ENCODE peak calls at places on chromosomes 2 and 18, in seven cellular contexts. P, J, O, E, V, M and K are unnamed samples. For H3K4me1, the result is how much of the 10 kb centered on the place peaks cover.

GRCh38 chr2:240349133-240350005 is 86.1 kb upstream of the GPC1 start:
- DNase-seq in P (no peak), J (no peak), O (no peak), E (peak), V (no peak), M (no peak), K (no peak)

GRCh38 chr2:189829092-189829843 is 45.0 kb downstream of the PMS1 start:
- DNase-seq in P (no peak), J (no peak), O (no peak), E (no peak), V (no peak), M (no peak), K (no peak)

GRCh38 chr2:219023045-219023605 is 18.2 kb downstream of the CFAP65 start:
- DNase-seq in P (no peak), J (no peak), O (no peak), E (no peak), V (no peak), M (no peak), K (no peak)

GRCh38 chr2:51424418-51424817 is 392.5 kb upstream of the NRXN1 start:
- DNase-seq in P (no peak), J (no peak), O (no peak), E (peak), V (no peak), M (no peak), K (no peak)

GRCh38 chr2:215620528-215620927 is 184.7 kb upstream of the FN1 start:
- DNase-seq in P (no peak), J (no peak), O (no peak), E (no peak), V (no peak), M (no peak), K (no peak)

GRCh38 chr18:415627-416612 is 84.6 kb downstream of the COLEC12 start:
- DNase-seq in P (no peak), J (peak), O (no peak), E (no peak), V (no peak), M (no peak), K (no peak)

GRCh38 chr18:63477972-63478371 is 1.2 kb downstream of the SERPINB5 start:
- DNase-seq in P (no peak), J (peak), O (no peak), E (no peak), V (no peak), M (no peak), K (no peak)

GRCh38 chr2:20648831-20649230 is 2.1 kb downstream of the HS1BP3 start:
- DNase-seq in P (no peak), J (no peak), O (no peak), E (peak), V (no peak), M (no peak), K (no peak)

GRCh38 chr2:232574674-232575403 is 24.4 kb downstream of the EIF4E2 start:
- DNase-seq in P (peak), J (peak), O (no peak), E (no peak), V (no peak), M (no peak), K (no peak)

GRCh38 chr2:43448822-43449110 is 147.1 kb downstream of the THADA start:
- DNase-seq in P (no peak), J (no peak), O (no peak), E (no peak), V (no peak), M (no peak), K (no peak)

GRCh38 chr2:27967076-27967475 is 76.5 kb downstream of the BABAM2 start:
- DNase-seq in P (no peak), J (no peak), O (no peak), E (no peak), V (no peak), M (no peak), K (no peak)

GRCh38 chr2:121128741-121129659 is 156.0 kb downstream of the TFCP2L1 start:
- DNase-seq in P (peak), J (peak), O (peak), E (no peak), V (peak), M (peak), K (peak)

GRCh38 chr2:238505892-238506280 is 79.2 kb downstream of the ASB1 start:
- DNase-seq in P (no peak), J (no peak), O (no peak), E (no peak), V (no peak), M (no peak), K (no peak)

GRCh38 chr2:106012591-106013347 is 181.3 kb downstream of the UXS1 start:
- DNase-seq in P (no peak), J (peak), O (no peak), E (no peak), V (no peak), M (no peak), K (no peak)

GRCh38 chr2:73896362-73897239 is 3.8 kb downstream of the ACTG2 start:
- DNase-seq in P (no peak), J (no peak), O (no peak), E (no peak), V (no peak), M (no peak), K (no peak)

GRCh38 chr2:220745682-220746081 is 826.4 kb downstream of the EPHA4 start:
- DNase-seq in P (no peak), J (no peak), O (no peak), E (no peak), V (no peak), M (no peak), K (no peak)

GRCh38 chr2:57869763-57870344 is 176.8 kb upstream of the VRK2 start:
- DNase-seq in P (no peak), J (no peak), O (no peak), E (peak), V (no peak), M (no peak), K (no peak)

GRCh38 chr2:127143851-127144782 is 37.2 kb upstream of the BIN1 start:
- DNase-seq in P (no peak), J (peak), O (no peak), E (no peak), V (no peak), M (no peak), K (no peak)

GRCh38 chr2:101124684-101125366 is 26.4 kb downstream of the TBC1D8 start:
- DNase-seq in P (peak), J (peak), O (peak), E (no peak), V (peak), M (no peak), K (peak)

GRCh38 chr2:210660751-210661150 is 104.4 kb downstream of the CPS1 start:
- DNase-seq in P (no peak), J (no peak), O (no peak), E (no peak), V (no peak), M (no peak), K (no peak)

GRCh38 chr2:216765810-216766259 is 70.5 kb upstream of the IGFBP5 start:
- DNase-seq in P (peak), J (no peak), O (no peak), E (no peak), V (no peak), M (peak), K (peak)

GRCh38 chr2:74427551-74427950 is 6.0 kb downstream of the WDR54 start:
- DNase-seq in P (no peak), J (peak), O (no peak), E (no peak), V (no peak), M (no peak), K (no peak)

GRCh38 chr2:72048881-72049477 is 98.7 kb downstream of the CYP26B1 start:
- DNase-seq in P (no peak), J (no peak), O (no peak), E (no peak), V (no peak), M (no peak), K (no peak)

GRCh38 chr18:677951-678363 is 20.5 kb downstream of the TYMS start:
- DNase-seq in P (no peak), J (peak), O (no peak), E (no peak), V (no peak), M (no peak), K (no peak)

GRCh38 chr2:5987117-5987787 is 295.1 kb downstream of the SOX11 start:
- DNase-seq in P (no peak), J (no peak), O (no peak), E (no peak), V (no peak), M (no peak), K (no peak)

GRCh38 chr18:62999392-62999791 is 284.1 kb downstream of the PHLPP1 start:
- DNase-seq in P (no peak), J (no peak), O (peak), E (no peak), V (no peak), M (no peak), K (peak)

GRCh38 chr2:128501022-128501690 is 182.5 kb upstream of the HS6ST1 start:
- DNase-seq in P (no peak), J (no peak), O (no peak), E (no peak), V (no peak), M (no peak), K (no peak)

GRCh38 chr2:85713836-85714235 is 19.7 kb downstream of the GNLY start:
- DNase-seq in P (no peak), J (no peak), O (no peak), E (no peak), V (peak), M (no peak), K (peak)

GRCh38 chr18:74514860-74515495 is 18.8 kb downstream of the CNDP2 start:
- DNase-seq in P (no peak), J (no peak), O (no peak), E (peak), V (no peak), M (no peak), K (no peak)

GRCh38 chr2:54952978-54953456 is 97.2 kb downstream of the RTN4 start:
- DNase-seq in P (no peak), J (no peak), O (no peak), E (no peak), V (no peak), M (no peak), K (no peak)

GRCh38 chr2:112737544-112738232 is 16.9 kb downstream of the NT5DC4 start:
- DNase-seq in P (no peak), J (no peak), O (no peak), E (no peak), V (no peak), M (no peak), K (no peak)

GRCh38 chr2:53353372-53354111 is 414.1 kb upstream of the CHAC2 start:
- DNase-seq in P (no peak), J (peak), O (peak), E (peak), V (no peak), M (no peak), K (no peak)

GRCh38 chr2:39530423-39530866 is 93.4 kb upstream of the MAP4K3 start:
- DNase-seq in P (no peak), J (no peak), O (no peak), E (no peak), V (no peak), M (no peak), K (no peak)

GRCh38 chr2:59702026-59702425 is 851.4 kb downstream of the BCL11A start:
- DNase-seq in P (no peak), J (no peak), O (no peak), E (no peak), V (no peak), M (no peak), K (no peak)

GRCh38 chr2:138474093-138474834 is 27.3 kb upstream of the SPOPL start:
- DNase-seq in P (no peak), J (no peak), O (no peak), E (no peak), V (no peak), M (no peak), K (no peak)

GRCh38 chr18:49878996-49879585 is 65.8 kb upstream of the ACAA2 start:
- DNase-seq in P (no peak), J (no peak), O (no peak), E (no peak), V (no peak), M (no peak), K (no peak)

GRCh38 chr18:11963991-11964484 is 17.3 kb upstream of the IMPA2 start:
- DNase-seq in P (no peak), J (no peak), O (no peak), E (no peak), V (no peak), M (no peak), K (no peak)

DNA sequence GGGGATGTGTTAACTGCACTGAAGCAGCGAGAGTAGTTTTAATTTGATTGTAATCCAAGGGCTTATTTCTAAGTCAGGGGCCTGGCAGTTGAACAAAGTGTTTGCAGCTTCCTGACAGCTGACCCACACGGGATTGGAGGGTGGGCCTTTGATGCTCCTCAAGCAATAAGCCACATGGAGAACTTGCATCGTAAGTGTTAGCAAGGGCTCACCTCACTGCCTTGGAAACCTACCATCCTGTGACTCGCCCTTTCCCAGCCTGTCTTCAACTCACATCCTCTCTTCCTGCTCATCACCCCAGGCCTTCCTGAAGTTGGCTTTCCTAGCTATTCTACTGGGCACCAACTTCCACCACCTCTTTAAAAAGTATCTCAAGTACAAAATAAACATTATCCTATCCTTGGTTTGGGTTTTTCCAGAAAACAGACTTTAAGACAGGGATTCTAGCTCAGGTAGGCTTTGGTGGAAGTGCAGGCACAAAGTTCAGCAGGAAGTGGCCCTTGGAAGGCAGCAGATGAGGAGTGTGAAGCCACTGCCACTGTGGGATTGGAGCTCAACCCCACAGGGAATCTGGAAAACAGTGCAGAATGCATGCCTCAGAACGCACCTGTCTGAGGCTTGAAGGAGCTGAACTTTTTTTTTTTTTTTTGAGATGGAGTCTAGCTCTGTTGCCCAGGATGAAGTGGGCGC is 31.6 kb downstream of the B3GNT2 start:
- DNase-seq in P (no peak), J (no peak), O (no peak), E (no peak), V (no peak), M (no peak), K (no peak)
- TF ChIP-seq CTCF in P (no peak), J (no peak), O (no peak), E (no peak), V (no peak), M (no peak), K (no peak)

DNA sequence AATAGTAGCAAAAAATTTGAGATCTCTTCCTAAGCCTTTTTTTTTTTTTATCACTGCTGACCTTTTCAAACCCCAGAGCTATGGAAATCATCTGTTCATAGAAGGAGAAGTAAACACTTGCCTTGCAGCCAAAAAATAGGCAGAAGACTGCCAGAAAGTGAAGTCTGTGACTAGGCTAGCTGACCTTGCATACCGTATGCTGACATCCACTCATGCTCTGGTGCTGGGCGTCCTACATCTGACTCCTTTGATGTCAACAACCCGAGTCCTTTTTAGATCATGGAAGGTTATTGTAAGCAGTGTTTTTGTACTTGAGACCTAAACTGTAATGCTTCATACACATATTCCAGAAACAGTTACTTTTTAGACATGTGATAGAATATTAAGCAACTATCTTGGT is 154.3 kb upstream of the RASGRP3 start:
- DNase-seq in P (no peak), J (no peak), O (no peak), E (no peak), V (no peak), M (no peak), K (no peak)
- H3K4me3 ChIP-seq in P (no peak), J (no peak), O (no peak), E (no peak), V (no peak), M (no peak), K (no peak)

DNA sequence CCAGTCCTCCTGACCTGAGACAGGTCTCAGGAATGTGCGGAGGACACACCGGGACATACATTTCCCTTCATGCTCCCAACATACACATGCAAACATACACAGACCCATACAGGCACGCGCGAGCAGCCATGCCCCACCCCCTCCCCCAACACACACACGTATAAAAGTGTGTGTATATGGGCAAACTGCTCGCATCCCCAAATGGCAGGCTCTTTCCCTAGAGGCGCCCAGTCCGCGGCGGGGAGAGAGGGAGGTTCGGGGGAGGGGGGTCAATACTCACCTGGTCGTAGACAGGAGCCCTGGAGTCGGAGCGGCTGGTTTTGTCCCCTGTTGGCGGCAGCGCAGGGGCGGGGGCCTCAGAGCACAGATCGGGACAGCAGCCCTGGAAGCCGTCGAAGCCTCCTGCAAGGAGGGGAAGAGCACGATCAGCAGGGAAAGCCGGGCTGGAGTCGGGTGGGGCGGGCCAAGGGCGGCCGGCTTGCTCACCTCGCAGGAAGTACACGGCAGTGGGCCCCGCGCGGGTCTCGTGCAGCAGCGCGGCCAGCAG is 686 bp downstream of the DUSP2 start:
- DNase-seq in P (no peak), J (no peak), O (peak), E (peak), V (peak), M (no peak), K (no peak)
- H3K4me1 ChIP-seq in P (under half), J (under half), O (under half), E (half or more), V (under half), M (under half), K (under half)

GRCh38 chr2:8544786-8545631 is 136.8 kb upstream of the ID2 start:
- DNase-seq in P (peak), J (no peak), O (peak), E (peak), V (peak), M (peak), K (peak)
- TF ChIP-seq CTCF in P (peak), J (no peak), O (no peak), E (no peak), V (peak), M (peak), K (no peak)

GRCh38 chr2:203135105-203135504 is 103.7 kb upstream of the CYP20A1 start:
- DNase-seq in P (no peak), J (no peak), O (no peak), E (no peak), V (no peak), M (no peak), K (no peak)
- H3K4me3 ChIP-seq in P (no peak), J (no peak), O (no peak), E (no peak), V (no peak), M (no peak), K (no peak)